ENCODE peak calls at places on chromosomes 6 and 20, in ten cellular contexts. P is esophagus squamous epithelium, B is GM23248, E is heart right ventricle, U is thoracic aorta, R is A549, C is colonic mucosa, G is PC-9, L is neural progenitor cell, X is lower lobe of right lung. I is an unnamed sample.

GRCh38 chr6:103273048-103273447 is 1586.7 kb downstream of the HACE1 start:
- DNase-seq in P (no peak), B (no peak), E (no peak), U (no peak), R (no peak), C (no peak), G (no peak), L (peak; percentile 51), X (no peak), I (no peak)

GRCh38 chr6:160092602-160093001 is 29.0 kb upstream of the SLC22A1 start:
- DNase-seq in P (no peak), B (no peak), E (no peak), U (no peak), R (no peak), C (no peak), G (no peak), L (no peak), X (no peak), I (no peak)

GRCh38 chr6:147366290-147366689 is 142.2 kb upstream of the SAMD5 start:
- DNase-seq in P (no peak), B (no peak), E (no peak), U (no peak), R (no peak), C (no peak), G (no peak), L (no peak), X (no peak), I (no peak)

GRCh38 chr20:17641993-17642392 is 40.0 kb downstream of the RRBP1 start:
- DNase-seq in P (no peak), B (no peak), E (no peak), U (no peak), R (no peak), C (no peak), G (no peak), L (no peak), X (no peak), I (no peak)

GRCh38 chr20:47204008-47204745 is 152.3 kb downstream of the ZMYND8 start:
- DNase-seq in P (no peak), B (peak; percentile 77), E (no peak), U (no peak), R (no peak), C (no peak), G (peak; percentile 97), L (no peak), X (no peak), I (no peak)

GRCh38 chr6:79949235-79949634 is 1.9 kb upstream of the ELOVL4 start:
- DNase-seq in P (no peak), B (peak; percentile 85), E (no peak), U (no peak), R (peak; percentile 9), C (peak; percentile 64), G (peak; percentile 48), L (peak; percentile 92), X (peak; percentile 49), I (peak; percentile 36)

GRCh38 chr6:152587473-152587872 is 49.7 kb downstream of the SYNE1 start:
- DNase-seq in P (no peak), B (no peak), E (no peak), U (no peak), R (no peak), C (no peak), G (no peak), L (no peak), X (no peak), I (no peak)

GRCh38 chr6:141077355-141078333 is 1055.1 kb upstream of the GJE1 start:
- DNase-seq in P (no peak), B (peak; percentile 3), E (no peak), U (no peak), R (peak; percentile 1), C (no peak), G (no peak), L (peak; percentile 55), X (no peak), I (peak; percentile 13)

GRCh38 chr6:83417880-83418663 is 12.8 kb downstream of the ME1 start:
- DNase-seq in P (no peak), B (peak; percentile 67), E (no peak), U (no peak), R (peak; percentile 33), C (no peak), G (no peak), L (peak; percentile 51), X (no peak), I (no peak)

GRCh38 chr6:149974825-149975224 is 11.1 kb downstream of the ULBP1 start:
- DNase-seq in P (no peak), B (no peak), E (no peak), U (no peak), R (no peak), C (no peak), G (no peak), L (peak; percentile 26), X (no peak), I (no peak)

GRCh38 chr6:146345582-146345981 is 198.1 kb upstream of the RAB32 start:
- DNase-seq in P (no peak), B (no peak), E (no peak), U (no peak), R (no peak), C (no peak), G (no peak), L (no peak), X (no peak), I (no peak)

GRCh38 chr6:34792605-34793500 is 970 bp downstream of the BLTP3A start:
- DNase-seq in P (no peak), B (peak; percentile 87), E (no peak), U (no peak), R (peak; percentile 32), C (peak; percentile 35), G (peak; percentile 76), L (peak; percentile 39), X (no peak), I (peak; percentile 18)

GRCh38 chr6:145491126-145491525 is 244.2 kb downstream of the EPM2A start:
- DNase-seq in P (no peak), B (no peak), E (no peak), U (no peak), R (no peak), C (no peak), G (no peak), L (no peak), X (no peak), I (no peak)

GRCh38 chr20:25295386-25296093 is 47.7 kb downstream of the PYGB start:
- DNase-seq in P (no peak), B (peak; percentile 29), E (peak; percentile 68), U (no peak), R (no peak), C (no peak), G (no peak), L (no peak), X (no peak), I (no peak)

DNA sequence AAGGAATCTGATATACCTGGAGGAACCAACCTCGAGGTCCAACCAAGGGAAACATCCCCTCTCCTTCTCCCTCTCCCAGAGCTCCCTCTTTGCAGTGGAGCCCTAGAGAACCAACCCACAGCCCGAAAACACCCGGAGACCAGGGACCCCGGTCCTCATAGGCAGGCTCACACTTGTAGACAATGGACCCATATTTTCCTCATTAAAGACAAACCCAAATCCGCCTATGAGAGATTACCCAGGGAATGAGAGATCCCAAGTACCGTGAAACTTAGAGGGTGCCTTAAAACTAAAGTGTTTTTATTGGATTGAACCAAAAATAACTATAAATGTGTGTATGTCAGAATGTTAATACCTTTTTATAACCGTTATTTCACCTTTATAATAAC is 9.6 kb upstream of the FOXF2 start:
- DNase-seq in P (no peak), B (no peak), E (no peak), U (no peak), R (no peak), C (no peak), G (no peak), L (no peak), X (no peak), I (no peak)
- H3K4me3 ChIP-seq in P (no peak overlapping the region), B (no peak overlapping the region), E (no peak overlapping the region), U (no peak overlapping the region), R (no peak overlapping the region), C (no peak overlapping the region), G (no peak overlapping the region), L (no peak overlapping the region), X (no peak overlapping the region), I (no peak overlapping the region)

GRCh38 chr6:148758492-148758891 is 11.7 kb downstream of the UST start:
- DNase-seq in P (peak; percentile 41), B (no peak), E (no peak), U (no peak), R (no peak), C (peak; percentile 31), G (no peak), L (no peak), X (no peak), I (no peak)

GRCh38 chr6:148757944-148758343 is 11.1 kb downstream of the UST start:
- DNase-seq in P (no peak), B (no peak), E (no peak), U (no peak), R (no peak), C (no peak), G (no peak), L (no peak), X (no peak), I (no peak)

GRCh38 chr6:148760568-148761531 is 14.0 kb downstream of the UST start:
- DNase-seq in P (peak; percentile 18), B (peak; percentile 92), E (peak; percentile 62), U (no peak), R (no peak), C (peak; percentile 41), G (peak; percentile 63), L (peak; percentile 63), X (peak; percentile 65), I (peak; percentile 52)

GRCh38 chr6:148761532-148761951 is 14.7 kb downstream of the UST start:
- DNase-seq in P (no peak), B (no peak), E (no peak), U (no peak), R (no peak), C (no peak), G (no peak), L (no peak), X (peak; percentile 62), I (peak; percentile 31)

GRCh38 chr6:148760143-148760505 is 13.3 kb downstream of the UST start:
- DNase-seq in P (no peak), B (peak; percentile 41), E (no peak), U (no peak), R (no peak), C (no peak), G (no peak), L (no peak), X (no peak), I (no peak)
- H3K27ac ChIP-seq in P (peak overlapping the region; percentile 56), B (peak overlapping the region; percentile 97), E (peak overlapping the region; percentile 71), U (peak overlapping the region; percentile 65), R (no peak overlapping the region), C (no peak overlapping the region), G (no peak overlapping the region), L (no peak overlapping the region), X (no peak overlapping the region), I (no peak overlapping the region)

DNA sequence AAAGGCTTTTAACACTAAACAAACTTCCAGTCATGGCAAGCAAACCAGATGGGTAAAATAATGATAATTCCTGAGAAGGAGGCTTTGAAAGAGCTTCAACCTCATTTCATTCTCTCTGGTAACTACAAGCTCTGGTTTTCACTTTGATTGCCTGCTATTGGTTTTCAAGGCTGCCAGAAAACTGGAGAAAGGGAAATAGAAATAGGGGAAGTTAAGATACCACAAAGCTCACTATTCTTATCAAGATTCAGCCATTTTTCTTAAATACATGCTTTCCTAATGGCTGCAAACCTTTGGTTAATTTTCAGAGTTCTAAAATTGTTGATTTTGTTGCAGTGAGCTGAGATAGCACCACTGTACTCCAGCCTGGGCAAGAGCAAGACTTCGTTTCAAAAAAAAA is 42.5 kb upstream of the NELFCD start:
- DNase-seq in P (no peak), B (no peak), E (no peak), U (no peak), R (no peak), C (no peak), G (no peak), L (no peak), X (no peak), I (no peak)
- H3K4me3 ChIP-seq in P (no peak overlapping the region), B (no peak overlapping the region), E (no peak overlapping the region), U (no peak overlapping the region), R (no peak overlapping the region), C (no peak overlapping the region), G (no peak overlapping the region), L (no peak overlapping the region), X (no peak overlapping the region), I (no peak overlapping the region)

GRCh38 chr20:53074811-53075314 is 102.7 kb downstream of the TSHZ2 start:
- DNase-seq in P (no peak), B (peak; percentile 78), E (no peak), U (no peak), R (no peak), C (no peak), G (no peak), L (no peak), X (no peak), I (no peak)
- H3K27ac ChIP-seq in P (no peak overlapping the region), B (peak overlapping the region; percentile 47), E (no peak overlapping the region), U (no peak overlapping the region), R (no peak overlapping the region), C (no peak overlapping the region), G (no peak overlapping the region), L (no peak overlapping the region), X (no peak overlapping the region), I (no peak overlapping the region)